ENCODE peak calls at places on chromosomes 13 and 19, in six cellular contexts. One of them, this sample, is unnamed.

GRCh38 chr19:17473041-17473440 is 2.7 kb downstream of the SLC27A1 start:
- DNase-seq in left lung: no peak
- DNase-seq in fibroblast of pulmonary artery: peak; percentile 79
- DNase-seq in esophagus squamous epithelium: no peak
- DNase-seq in dorsolateral prefrontal cortex: no peak
- DNase-seq in osteoblast: peak; percentile 58
- DNase-seq in this sample: no peak

GRCh38 chr19:7705387-7706187 is 3.7 kb upstream of the FCER2 start:
- DNase-seq in left lung: peak; percentile 71
- DNase-seq in fibroblast of pulmonary artery: no peak
- DNase-seq in esophagus squamous epithelium: no peak
- DNase-seq in dorsolateral prefrontal cortex: no peak
- DNase-seq in osteoblast: peak; percentile 46
- DNase-seq in this sample: no peak

GRCh38 chr13:45367995-45368394 is 27.0 kb upstream of the TPT1 start:
- DNase-seq in left lung: no peak
- DNase-seq in fibroblast of pulmonary artery: no peak
- DNase-seq in esophagus squamous epithelium: no peak
- DNase-seq in dorsolateral prefrontal cortex: no peak
- DNase-seq in osteoblast: no peak
- DNase-seq in this sample: no peak

GRCh38 chr19:51799311-51799997 is 4.5 kb downstream of the FPR3 start:
- DNase-seq in left lung: peak; percentile 89
- DNase-seq in fibroblast of pulmonary artery: peak; percentile 100
- DNase-seq in esophagus squamous epithelium: no peak
- DNase-seq in dorsolateral prefrontal cortex: peak; percentile 73
- DNase-seq in osteoblast: peak; percentile 91
- DNase-seq in this sample: no peak

GRCh38 chr13:48746816-48747215 is 93.1 kb downstream of the CYSLTR2 start:
- DNase-seq in left lung: no peak
- DNase-seq in fibroblast of pulmonary artery: peak; percentile 45
- DNase-seq in esophagus squamous epithelium: no peak
- DNase-seq in dorsolateral prefrontal cortex: no peak
- DNase-seq in osteoblast: no peak
- DNase-seq in this sample: no peak

GRCh38 chr13:39370554-39370953 is 232.4 kb downstream of the LHFPL6 start:
- DNase-seq in left lung: no peak
- DNase-seq in fibroblast of pulmonary artery: no peak
- DNase-seq in esophagus squamous epithelium: no peak
- DNase-seq in dorsolateral prefrontal cortex: no peak
- DNase-seq in osteoblast: peak; percentile 58
- DNase-seq in this sample: no peak

GRCh38 chr19:33456845-33457220 is 64.8 kb downstream of the PEPD start:
- DNase-seq in left lung: peak; percentile 15
- DNase-seq in fibroblast of pulmonary artery: no peak
- DNase-seq in esophagus squamous epithelium: no peak
- DNase-seq in dorsolateral prefrontal cortex: no peak
- DNase-seq in osteoblast: peak; percentile 5
- DNase-seq in this sample: peak; percentile 69

GRCh38 chr19:46748325-46749109 is 2.3 kb upstream of the STRN4 start:
- DNase-seq in left lung: no peak
- DNase-seq in fibroblast of pulmonary artery: peak; percentile 79
- DNase-seq in esophagus squamous epithelium: no peak
- DNase-seq in dorsolateral prefrontal cortex: no peak
- DNase-seq in osteoblast: peak; percentile 94
- DNase-seq in this sample: no peak

GRCh38 chr19:16070366-16070990 is 5.8 kb upstream of the TPM4 start:
- DNase-seq in left lung: peak; percentile 88
- DNase-seq in fibroblast of pulmonary artery: no peak
- DNase-seq in esophagus squamous epithelium: peak; percentile 79
- DNase-seq in dorsolateral prefrontal cortex: no peak
- DNase-seq in osteoblast: peak; percentile 81
- DNase-seq in this sample: peak; percentile 76

GRCh38 chr13:98206946-98207345 is 29.9 kb upstream of the RNF113B start:
- DNase-seq in left lung: no peak
- DNase-seq in fibroblast of pulmonary artery: peak; percentile 78
- DNase-seq in esophagus squamous epithelium: no peak
- DNase-seq in dorsolateral prefrontal cortex: no peak
- DNase-seq in osteoblast: peak; percentile 81
- DNase-seq in this sample: no peak

GRCh38 chr13:63741029-63741813 is 2325.6 kb upstream of the PCDH20 start:
- DNase-seq in left lung: no peak
- DNase-seq in fibroblast of pulmonary artery: no peak
- DNase-seq in esophagus squamous epithelium: no peak
- DNase-seq in dorsolateral prefrontal cortex: no peak
- DNase-seq in osteoblast: no peak
- DNase-seq in this sample: peak; percentile 88

GRCh38 chr19:10274589-10274988 is 3.7 kb downstream of the ICAM1 start:
- DNase-seq in left lung: no peak
- DNase-seq in fibroblast of pulmonary artery: no peak
- DNase-seq in esophagus squamous epithelium: no peak
- DNase-seq in dorsolateral prefrontal cortex: no peak
- DNase-seq in osteoblast: no peak
- DNase-seq in this sample: no peak

GRCh38 chr13:80180745-80181144 is 160.2 kb downstream of the SPRY2 start:
- DNase-seq in left lung: no peak
- DNase-seq in fibroblast of pulmonary artery: no peak
- DNase-seq in esophagus squamous epithelium: no peak
- DNase-seq in dorsolateral prefrontal cortex: peak; percentile 69
- DNase-seq in osteoblast: no peak
- DNase-seq in this sample: no peak

GRCh38 chr19:30492581-30492980 is 120.4 kb downstream of the ZNF536 start:
- DNase-seq in left lung: no peak
- DNase-seq in fibroblast of pulmonary artery: no peak
- DNase-seq in esophagus squamous epithelium: no peak
- DNase-seq in dorsolateral prefrontal cortex: no peak
- DNase-seq in osteoblast: no peak
- DNase-seq in this sample: no peak

GRCh38 chr13:44921931-44922758 is 67.1 kb downstream of the NUFIP1 start:
- DNase-seq in left lung: peak; percentile 60
- DNase-seq in fibroblast of pulmonary artery: peak; percentile 94
- DNase-seq in esophagus squamous epithelium: no peak
- DNase-seq in dorsolateral prefrontal cortex: no peak
- DNase-seq in osteoblast: peak; percentile 85
- DNase-seq in this sample: no peak

GRCh38 chr13:113785051-113786010 is 26.3 kb downstream of the TMEM255B start:
- DNase-seq in left lung: no peak
- DNase-seq in fibroblast of pulmonary artery: peak; percentile 50
- DNase-seq in esophagus squamous epithelium: no peak
- DNase-seq in dorsolateral prefrontal cortex: no peak
- DNase-seq in osteoblast: peak; percentile 95
- DNase-seq in this sample: no peak

GRCh38 chr13:73870036-73870741 is 264.0 kb downstream of the KLF12 start:
- DNase-seq in left lung: no peak
- DNase-seq in fibroblast of pulmonary artery: peak; percentile 89
- DNase-seq in esophagus squamous epithelium: no peak
- DNase-seq in dorsolateral prefrontal cortex: no peak
- DNase-seq in osteoblast: no peak
- DNase-seq in this sample: no peak

GRCh38 chr13:32538621-32539246 is at the start of gene N4BP2L2:
- DNase-seq in left lung: peak; percentile 97
- DNase-seq in fibroblast of pulmonary artery: peak; percentile 99
- DNase-seq in esophagus squamous epithelium: peak; percentile 70
- DNase-seq in dorsolateral prefrontal cortex: peak; percentile 96
- DNase-seq in osteoblast: peak; percentile 85
- DNase-seq in this sample: peak; percentile 92

GRCh38 chr13:20402881-20403280 is 122.8 kb downstream of the CRYL1 start:
- DNase-seq in left lung: no peak
- DNase-seq in fibroblast of pulmonary artery: no peak
- DNase-seq in esophagus squamous epithelium: no peak
- DNase-seq in dorsolateral prefrontal cortex: no peak
- DNase-seq in osteoblast: no peak
- DNase-seq in this sample: no peak

GRCh38 chr19:41705393-41706174 is 2.8 kb upstream of the CEACAM5 start:
- DNase-seq in left lung: no peak
- DNase-seq in fibroblast of pulmonary artery: peak; percentile 17
- DNase-seq in esophagus squamous epithelium: no peak
- DNase-seq in dorsolateral prefrontal cortex: no peak
- DNase-seq in osteoblast: peak; percentile 85
- DNase-seq in this sample: no peak

GRCh38 chr13:78247362-78247761 is 328.7 kb upstream of the EDNRB start:
- DNase-seq in left lung: no peak
- DNase-seq in fibroblast of pulmonary artery: no peak
- DNase-seq in esophagus squamous epithelium: no peak
- DNase-seq in dorsolateral prefrontal cortex: no peak
- DNase-seq in osteoblast: no peak
- DNase-seq in this sample: no peak

GRCh38 chr19:36169084-36169760 is 17.0 kb upstream of the COX7A1 start:
- DNase-seq in left lung: no peak
- DNase-seq in fibroblast of pulmonary artery: no peak
- DNase-seq in esophagus squamous epithelium: no peak
- DNase-seq in dorsolateral prefrontal cortex: no peak
- DNase-seq in osteoblast: no peak
- DNase-seq in this sample: no peak

GRCh38 chr13:30679483-30680330 is 55.6 kb upstream of the ALOX5AP start:
- DNase-seq in left lung: no peak
- DNase-seq in fibroblast of pulmonary artery: peak; percentile 58
- DNase-seq in esophagus squamous epithelium: no peak
- DNase-seq in dorsolateral prefrontal cortex: peak; percentile 49
- DNase-seq in osteoblast: peak; percentile 82
- DNase-seq in this sample: no peak

GRCh38 chr19:40279761-40280607 is 5.2 kb downstream of the AKT2 start:
- DNase-seq in left lung: no peak
- DNase-seq in fibroblast of pulmonary artery: no peak
- DNase-seq in esophagus squamous epithelium: no peak
- DNase-seq in dorsolateral prefrontal cortex: no peak
- DNase-seq in osteoblast: no peak
- DNase-seq in this sample: peak; percentile 78

GRCh38 chr19:40278361-40279045 is 6.6 kb downstream of the AKT2 start:
- DNase-seq in left lung: no peak
- DNase-seq in fibroblast of pulmonary artery: no peak
- DNase-seq in esophagus squamous epithelium: no peak
- DNase-seq in dorsolateral prefrontal cortex: no peak
- DNase-seq in osteoblast: no peak
- DNase-seq in this sample: peak; percentile 53

GRCh38 chr19:40277356-40277755 is 7.8 kb downstream of the AKT2 start:
- DNase-seq in left lung: no peak
- DNase-seq in fibroblast of pulmonary artery: no peak
- DNase-seq in esophagus squamous epithelium: no peak
- DNase-seq in dorsolateral prefrontal cortex: no peak
- DNase-seq in osteoblast: no peak
- DNase-seq in this sample: peak; percentile 61

GRCh38 chr19:40280608-40281221 is 4.4 kb downstream of the AKT2 start:
- DNase-seq in left lung: no peak
- DNase-seq in fibroblast of pulmonary artery: no peak
- DNase-seq in esophagus squamous epithelium: no peak
- DNase-seq in dorsolateral prefrontal cortex: no peak
- DNase-seq in osteoblast: no peak
- DNase-seq in this sample: peak; percentile 78

GRCh38 chr19:40279120-40279551 is 6.0 kb downstream of the AKT2 start:
- DNase-seq in left lung: no peak
- DNase-seq in fibroblast of pulmonary artery: peak; percentile 75
- DNase-seq in esophagus squamous epithelium: no peak
- DNase-seq in dorsolateral prefrontal cortex: no peak
- DNase-seq in osteoblast: no peak
- DNase-seq in this sample: peak; percentile 80
- TF ChIP-seq CTCF in left lung: no peak
- TF ChIP-seq CTCF in fibroblast of pulmonary artery: no peak
- TF ChIP-seq CTCF in esophagus squamous epithelium: no peak
- TF ChIP-seq CTCF in dorsolateral prefrontal cortex: no peak
- TF ChIP-seq CTCF in osteoblast: no peak
- TF ChIP-seq CTCF in this sample: no peak

GRCh38 chr13:100594731-100595130 is 6.1 kb upstream of the GGACT start:
- DNase-seq in left lung: no peak
- DNase-seq in fibroblast of pulmonary artery: no peak
- DNase-seq in esophagus squamous epithelium: no peak
- DNase-seq in dorsolateral prefrontal cortex: no peak
- DNase-seq in osteoblast: no peak
- DNase-seq in this sample: no peak
- TF ChIP-seq CTCF in left lung: no peak
- TF ChIP-seq CTCF in fibroblast of pulmonary artery: peak; percentile 45
- TF ChIP-seq CTCF in esophagus squamous epithelium: no peak
- TF ChIP-seq CTCF in dorsolateral prefrontal cortex: no peak
- TF ChIP-seq CTCF in osteoblast: peak; percentile 13
- TF ChIP-seq CTCF in this sample: peak; percentile 44

DNA sequence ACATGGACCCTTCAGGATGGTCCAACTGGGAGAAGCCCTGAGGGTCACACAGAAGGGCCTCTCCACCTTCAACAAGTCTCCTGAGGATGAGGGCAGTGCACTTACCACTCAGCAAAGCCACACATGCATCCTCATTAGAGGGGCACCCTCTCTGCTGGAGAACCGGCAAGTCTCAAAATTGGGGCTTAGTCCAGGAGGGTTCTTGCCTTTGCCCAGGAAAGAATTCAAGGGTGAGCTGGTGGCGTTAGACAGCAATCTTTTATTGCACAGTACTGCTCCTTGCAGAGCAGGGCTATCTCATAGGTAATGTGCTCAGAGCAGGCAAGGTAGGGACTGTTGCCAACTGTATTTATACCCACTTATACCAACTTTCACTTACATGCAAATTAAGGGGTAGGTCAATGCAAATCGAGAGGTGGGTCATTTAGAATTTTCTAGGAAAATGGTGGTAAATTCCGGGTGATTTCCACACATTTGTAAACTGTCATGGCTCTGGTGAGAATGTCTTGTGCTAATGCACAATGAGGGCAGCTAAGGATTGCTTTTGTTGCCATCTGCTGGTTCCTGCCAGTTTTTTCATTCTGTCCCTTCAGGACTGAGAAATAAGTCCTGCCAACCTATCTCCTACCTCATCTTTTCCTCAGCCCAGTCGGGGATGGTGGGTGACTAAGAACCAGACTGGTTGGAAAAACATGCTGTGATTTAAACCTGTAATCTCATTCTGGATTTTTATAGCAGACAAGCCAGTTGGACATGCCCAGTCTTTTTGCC is 27.8 kb upstream of the IGSF23 start:
- DNase-seq in left lung: no peak
- DNase-seq in fibroblast of pulmonary artery: peak; percentile 61
- DNase-seq in esophagus squamous epithelium: no peak
- DNase-seq in dorsolateral prefrontal cortex: no peak
- DNase-seq in osteoblast: peak; percentile 90
- DNase-seq in this sample: no peak
- TF ChIP-seq CTCF in left lung: no peak
- TF ChIP-seq CTCF in fibroblast of pulmonary artery: peak; percentile 36
- TF ChIP-seq CTCF in esophagus squamous epithelium: no peak
- TF ChIP-seq CTCF in dorsolateral prefrontal cortex: no peak
- TF ChIP-seq CTCF in osteoblast: peak; percentile 50
- TF ChIP-seq CTCF in this sample: peak; percentile 52

DNA sequence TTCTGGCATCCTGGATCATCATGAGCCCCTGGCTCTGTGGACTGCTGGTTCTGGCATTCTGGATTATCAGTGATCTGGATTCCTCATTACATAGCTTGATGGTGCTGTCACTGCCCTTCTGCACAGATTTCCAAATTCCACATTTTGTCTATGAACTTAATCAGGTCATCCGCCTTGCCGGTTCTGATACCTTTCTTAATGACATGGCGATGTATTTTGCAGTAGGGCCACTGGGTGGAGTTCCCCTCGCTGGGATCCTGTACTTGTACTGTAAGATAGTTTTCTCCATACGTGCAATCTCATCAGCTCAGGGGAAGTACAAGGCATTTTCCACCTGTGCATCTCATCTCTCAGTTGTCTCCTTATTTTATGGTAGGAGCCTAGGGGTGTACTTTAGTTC is 24.4 kb upstream of the OR7C2 start:
- DNase-seq in left lung: no peak
- DNase-seq in fibroblast of pulmonary artery: no peak
- DNase-seq in esophagus squamous epithelium: no peak
- DNase-seq in dorsolateral prefrontal cortex: no peak
- DNase-seq in osteoblast: no peak
- DNase-seq in this sample: no peak
- TF ChIP-seq CTCF in left lung: no peak
- TF ChIP-seq CTCF in fibroblast of pulmonary artery: no peak
- TF ChIP-seq CTCF in esophagus squamous epithelium: no peak
- TF ChIP-seq CTCF in dorsolateral prefrontal cortex: no peak
- TF ChIP-seq CTCF in osteoblast: no peak
- TF ChIP-seq CTCF in this sample: no peak

GRCh38 chr19:43662487-43662886 is 7.5 kb downstream of the PLAUR start:
- DNase-seq in left lung: no peak
- DNase-seq in fibroblast of pulmonary artery: peak; percentile 30
- DNase-seq in esophagus squamous epithelium: no peak
- DNase-seq in dorsolateral prefrontal cortex: no peak
- DNase-seq in osteoblast: no peak
- DNase-seq in this sample: no peak
- TF ChIP-seq CTCF in left lung: no peak
- TF ChIP-seq CTCF in fibroblast of pulmonary artery: peak; percentile 46
- TF ChIP-seq CTCF in esophagus squamous epithelium: no peak
- TF ChIP-seq CTCF in dorsolateral prefrontal cortex: no peak
- TF ChIP-seq CTCF in osteoblast: peak; percentile 52
- TF ChIP-seq CTCF in this sample: peak; percentile 72

This sample was measured in chondrocyte.